ENCODE peak calls at places on chromosomes 7 and 10, in four cellular contexts. One of them, this sample, is unnamed.

GRCh38 chr10:107546986-107547385 is 382.5 kb upstream of the SORCS1 start:
- DNase-seq in AG09319: no peak
- DNase-seq in right atrium auricular region: no peak
- DNase-seq in uterus: no peak
- DNase-seq in this sample: no peak

GRCh38 chr7:5477723-5478531 is 54.3 kb upstream of the TNRC18 start:
- DNase-seq in AG09319: no peak
- DNase-seq in right atrium auricular region: no peak
- DNase-seq in uterus: no peak
- DNase-seq in this sample: no peak

GRCh38 chr7:92606985-92607384 is 16.8 kb upstream of the FAM133B start:
- DNase-seq in AG09319: no peak
- DNase-seq in right atrium auricular region: no peak
- DNase-seq in uterus: no peak
- DNase-seq in this sample: no peak

GRCh38 chr7:8232999-8233847 is 28.7 kb downstream of the ICA1 start:
- DNase-seq in AG09319: no peak
- DNase-seq in right atrium auricular region: no peak
- DNase-seq in uterus: no peak
- DNase-seq in this sample: no peak

GRCh38 chr7:9029671-9030070 is 596.3 kb downstream of the NXPH1 start:
- DNase-seq in AG09319: no peak
- DNase-seq in right atrium auricular region: no peak
- DNase-seq in uterus: no peak
- DNase-seq in this sample: no peak

GRCh38 chr10:117980216-117980615 is 66.5 kb downstream of the RAB11FIP2 start:
- DNase-seq in AG09319: no peak
- DNase-seq in right atrium auricular region: no peak
- DNase-seq in uterus: no peak
- DNase-seq in this sample: no peak

GRCh38 chr10:75505293-75505692 is 73.9 kb downstream of the LRMDA start:
- DNase-seq in AG09319: no peak
- DNase-seq in right atrium auricular region: no peak
- DNase-seq in uterus: no peak
- DNase-seq in this sample: no peak

GRCh38 chr7:129383542-129384132 is 50.6 kb upstream of the STRIP2 start:
- DNase-seq in AG09319: no peak
- DNase-seq in right atrium auricular region: no peak
- DNase-seq in uterus: no peak
- DNase-seq in this sample: no peak

GRCh38 chr7:54796150-54796549 is 37.1 kb upstream of the SEC61G start:
- DNase-seq in AG09319: peak; percentile 53
- DNase-seq in right atrium auricular region: no peak
- DNase-seq in uterus: no peak
- DNase-seq in this sample: no peak

GRCh38 chr10:119422685-119423509 is 119.6 kb downstream of the RGS10 start:
- DNase-seq in AG09319: no peak
- DNase-seq in right atrium auricular region: no peak
- DNase-seq in uterus: no peak
- DNase-seq in this sample: no peak

GRCh38 chr10:78286186-78286585 is 252.5 kb downstream of the RPS24 start:
- DNase-seq in AG09319: no peak
- DNase-seq in right atrium auricular region: no peak
- DNase-seq in uterus: no peak
- DNase-seq in this sample: no peak

GRCh38 chr7:80039255-80039884 is 95.3 kb upstream of the GNAI1 start:
- DNase-seq in AG09319: no peak
- DNase-seq in right atrium auricular region: no peak
- DNase-seq in uterus: no peak
- DNase-seq in this sample: no peak

GRCh38 chr7:158818325-158819213 is 10.7 kb downstream of the ESYT2 start:
- DNase-seq in AG09319: peak; percentile 89
- DNase-seq in right atrium auricular region: peak; percentile 97
- DNase-seq in uterus: peak; percentile 75
- DNase-seq in this sample: peak; percentile 87

GRCh38 chr7:77313086-77313485 is 103.1 kb downstream of the GSAP start:
- DNase-seq in AG09319: no peak
- DNase-seq in right atrium auricular region: no peak
- DNase-seq in uterus: no peak
- DNase-seq in this sample: no peak

GRCh38 chr7:12239821-12240220 is 28.7 kb downstream of the TMEM106B start:
- DNase-seq in AG09319: no peak
- DNase-seq in right atrium auricular region: no peak
- DNase-seq in uterus: no peak
- DNase-seq in this sample: no peak

GRCh38 chr7:35716038-35716803 is 21.3 kb upstream of the HERPUD2 start:
- DNase-seq in AG09319: no peak
- DNase-seq in right atrium auricular region: no peak
- DNase-seq in uterus: no peak
- DNase-seq in this sample: no peak

GRCh38 chr7:117942780-117943179 is 69.5 kb upstream of the CTTNBP2 start:
- DNase-seq in AG09319: no peak
- DNase-seq in right atrium auricular region: no peak
- DNase-seq in uterus: no peak
- DNase-seq in this sample: no peak

GRCh38 chr7:157682064-157682945 is 345.5 kb downstream of the DNAJB6 start:
- DNase-seq in AG09319: no peak
- DNase-seq in right atrium auricular region: no peak
- DNase-seq in uterus: no peak
- DNase-seq in this sample: no peak

GRCh38 chr7:113775401-113775800 is 143.4 kb downstream of the PPP1R3A start:
- DNase-seq in AG09319: no peak
- DNase-seq in right atrium auricular region: no peak
- DNase-seq in uterus: no peak
- DNase-seq in this sample: no peak

GRCh38 chr7:113775804-113776203 is 143.0 kb downstream of the PPP1R3A start:
- DNase-seq in AG09319: no peak
- DNase-seq in right atrium auricular region: no peak
- DNase-seq in uterus: no peak
- DNase-seq in this sample: no peak

GRCh38 chr7:113768256-113768847 is 150.5 kb downstream of the PPP1R3A start:
- DNase-seq in AG09319: no peak
- DNase-seq in right atrium auricular region: no peak
- DNase-seq in uterus: no peak
- DNase-seq in this sample: no peak

GRCh38 chr7:113770146-113770738 is 148.6 kb downstream of the PPP1R3A start:
- DNase-seq in AG09319: no peak
- DNase-seq in right atrium auricular region: no peak
- DNase-seq in uterus: no peak
- DNase-seq in this sample: no peak

DNA sequence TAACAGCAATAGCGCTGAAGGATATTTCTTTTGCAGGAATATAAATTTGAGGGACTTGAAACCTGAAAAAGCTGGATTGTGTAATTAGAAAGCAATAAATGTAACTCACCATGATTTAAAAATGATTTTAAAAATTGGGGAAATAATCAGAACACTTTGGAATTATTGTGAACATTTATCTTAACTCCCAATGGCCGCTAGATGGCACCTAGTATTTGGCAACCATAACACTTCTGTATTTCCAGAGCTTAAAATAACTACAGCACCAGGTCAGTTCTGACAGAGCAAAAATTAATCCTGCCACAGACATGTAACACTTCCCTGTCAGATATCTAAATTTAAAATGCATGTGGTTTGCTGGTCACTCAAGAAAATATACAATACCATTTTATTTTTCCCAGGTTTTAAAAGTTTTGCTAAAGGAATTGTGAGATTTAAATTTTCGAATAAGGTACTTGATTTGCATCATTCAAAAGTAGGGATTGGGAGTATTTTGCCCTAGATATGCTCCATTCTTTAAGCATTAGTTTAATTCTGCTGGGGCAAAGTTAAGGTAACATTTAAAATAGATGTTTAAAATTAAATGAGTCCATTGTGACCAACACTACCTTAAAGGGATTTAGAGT is 144.5 kb downstream of the PPP1R3A start:
- DNase-seq in AG09319: no peak
- DNase-seq in right atrium auricular region: no peak
- DNase-seq in uterus: no peak
- DNase-seq in this sample: peak; percentile 12
- TF ChIP-seq CTCF in AG09319: peak; percentile 59
- TF ChIP-seq CTCF in right atrium auricular region: peak; percentile 71
- TF ChIP-seq CTCF in uterus: peak; percentile 39
- TF ChIP-seq CTCF in this sample: peak; percentile 60

GRCh38 chr10:68223535-68224165 is 8.3 kb downstream of the ATOH7 start:
- DNase-seq in AG09319: no peak
- DNase-seq in right atrium auricular region: no peak
- DNase-seq in uterus: no peak
- DNase-seq in this sample: peak; percentile 16
- TF ChIP-seq CTCF in AG09319: no peak
- TF ChIP-seq CTCF in right atrium auricular region: no peak
- TF ChIP-seq CTCF in uterus: no peak
- TF ChIP-seq CTCF in this sample: no peak

GRCh38 chr10:127243490-127244272 is 47.3 kb upstream of the INSYN2A start:
- DNase-seq in AG09319: no peak
- DNase-seq in right atrium auricular region: no peak
- DNase-seq in uterus: no peak
- DNase-seq in this sample: peak; percentile 60
- TF ChIP-seq CTCF in AG09319: peak; percentile 52
- TF ChIP-seq CTCF in right atrium auricular region: peak; percentile 54
- TF ChIP-seq CTCF in uterus: no peak
- TF ChIP-seq CTCF in this sample: peak; percentile 53

DNA sequence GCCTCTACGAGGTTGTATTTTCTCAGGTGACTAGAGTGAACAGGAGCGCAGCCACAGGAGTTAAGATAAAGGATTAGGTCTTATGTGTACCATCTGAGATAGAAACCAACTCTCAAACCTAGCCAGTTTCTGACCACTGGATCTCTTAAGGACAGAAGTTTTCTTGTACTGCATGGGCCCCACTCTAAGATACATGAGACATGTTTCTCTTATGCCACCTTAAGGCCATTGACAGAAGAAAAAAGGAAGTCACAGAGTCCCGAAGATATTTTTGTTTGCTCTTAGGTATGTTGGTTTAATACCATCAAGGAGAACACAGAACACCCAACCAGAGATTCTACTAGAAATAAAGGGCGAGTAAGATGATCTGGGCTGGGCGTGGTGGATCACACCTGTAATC is 335.8 kb downstream of the FRMD4A start:
- DNase-seq in AG09319: no peak
- DNase-seq in right atrium auricular region: no peak
- DNase-seq in uterus: no peak
- DNase-seq in this sample: no peak
- TF ChIP-seq CTCF in AG09319: no peak
- TF ChIP-seq CTCF in right atrium auricular region: no peak
- TF ChIP-seq CTCF in uterus: no peak
- TF ChIP-seq CTCF in this sample: no peak

DNA sequence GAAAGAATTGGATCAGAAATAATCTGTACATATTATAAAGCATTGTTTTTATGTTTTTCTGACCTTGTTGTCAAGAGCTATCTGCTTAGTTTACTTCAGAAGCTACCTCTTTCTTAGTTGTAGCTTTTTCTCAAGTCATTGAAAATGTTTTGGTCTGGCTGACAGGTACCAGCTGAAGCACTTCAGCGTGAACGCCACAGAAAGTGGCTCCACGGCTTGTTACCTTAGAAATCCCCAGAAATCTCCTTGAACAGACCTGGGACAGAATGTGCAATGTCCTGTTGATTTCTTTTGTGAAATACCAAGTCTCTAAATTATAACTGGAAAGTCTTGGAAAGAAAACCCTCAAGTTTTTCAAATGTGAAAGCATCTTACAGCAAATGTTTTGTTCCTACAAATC is 96.8 kb downstream of the ZMYND11 start:
- DNase-seq in AG09319: no peak
- DNase-seq in right atrium auricular region: no peak
- DNase-seq in uterus: no peak
- DNase-seq in this sample: no peak
- TF ChIP-seq CTCF in AG09319: no peak
- TF ChIP-seq CTCF in right atrium auricular region: no peak
- TF ChIP-seq CTCF in uterus: no peak
- TF ChIP-seq CTCF in this sample: no peak

DNA sequence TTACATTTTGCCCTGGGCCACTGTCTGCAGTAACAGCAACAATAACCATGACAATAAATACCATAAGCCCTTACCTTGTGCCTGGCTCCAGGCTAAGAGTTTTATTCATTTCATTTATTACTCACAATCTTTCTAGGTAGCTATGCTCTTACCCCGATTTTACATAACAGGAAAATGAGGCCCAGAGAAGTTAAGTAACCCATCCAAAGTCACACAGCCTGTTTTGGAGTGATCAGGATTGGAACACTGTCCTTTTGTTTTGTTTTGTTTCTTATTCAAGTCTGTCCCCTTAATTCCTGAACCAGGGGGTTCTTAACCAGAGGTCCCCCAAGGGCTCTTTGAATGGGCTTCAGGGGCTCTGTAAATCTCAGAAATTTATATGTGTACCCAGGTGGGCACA is 4.2 kb upstream of the LBX1 start:
- DNase-seq in AG09319: no peak
- DNase-seq in right atrium auricular region: no peak
- DNase-seq in uterus: no peak
- DNase-seq in this sample: no peak
- TF ChIP-seq CTCF in AG09319: no peak
- TF ChIP-seq CTCF in right atrium auricular region: no peak
- TF ChIP-seq CTCF in uterus: no peak
- TF ChIP-seq CTCF in this sample: no peak

GRCh38 chr7:115707236-115707635 is 323.3 kb downstream of the TFEC start:
- DNase-seq in AG09319: peak; percentile 2
- DNase-seq in right atrium auricular region: no peak
- DNase-seq in uterus: no peak
- DNase-seq in this sample: peak; percentile 6
- TF ChIP-seq CTCF in AG09319: peak; percentile 16
- TF ChIP-seq CTCF in right atrium auricular region: peak; percentile 17
- TF ChIP-seq CTCF in uterus: no peak
- TF ChIP-seq CTCF in this sample: no peak

GRCh38 chr7:26200444-26201260 is at the start of gene HNRNPA2B1:
- DNase-seq in AG09319: peak; percentile 92
- DNase-seq in right atrium auricular region: peak; percentile 98
- DNase-seq in uterus: peak; percentile 98
- DNase-seq in this sample: peak; percentile 98
- TF ChIP-seq CTCF in AG09319: no peak
- TF ChIP-seq CTCF in right atrium auricular region: no peak
- TF ChIP-seq CTCF in uterus: no peak
- TF ChIP-seq CTCF in this sample: no peak

This sample was measured in activated CD8-positive, alpha-beta T cell treated with anti-CD3 and anti-CD28 coated beads for 36 hours.